ENCODE peak calls at places on chromosomes 6 and 20, in seven cellular contexts. F is endothelial cell; A is fibroblast of the conjunctiva; Q is effector CD4-positive, alpha-beta T cell; T is activated CD8-positive, alpha-beta memory T cell treated with anti-CD3 and anti-CD28 coated beads, Interleukin-2, amount 50 U/mL, for 4 hours; P is A549; I is activated gamma-delta T cell treated with Interleukin-2 at 50 U/mL for 16 hours. O is an unnamed sample.

GRCh38 chr6:111828799-111829198 is 44.5 kb downstream of the FYN start:
- DNase-seq in F (no peak), A (no peak), Q (no peak), T (no peak), P (no peak), I (no peak), O (no peak)

GRCh38 chr6:46199387-46199786 is 28.6 kb upstream of the ENPP5 start:
- DNase-seq in F (no peak), A (no peak), Q (no peak), T (no peak), P (no peak), I (no peak), O (no peak)

GRCh38 chr20:2296545-2297351 is 947 bp downstream of the TGM3 start:
- DNase-seq in F (no peak), A (no peak), Q (no peak), T (no peak), P (no peak), I (no peak), O (no peak)

GRCh38 chr6:18680842-18681241 is 293.7 kb downstream of the RNF144B start:
- DNase-seq in F (no peak), A (no peak), Q (no peak), T (no peak), P (no peak), I (no peak), O (no peak)

GRCh38 chr6:163872335-163872734 is 457.8 kb downstream of the QKI start:
- DNase-seq in F (no peak), A (peak), Q (no peak), T (no peak), P (no peak), I (no peak), O (no peak)

GRCh38 chr6:5435449-5435848 is 174.1 kb downstream of the FARS2 start:
- DNase-seq in F (no peak), A (no peak), Q (no peak), T (no peak), P (no peak), I (no peak), O (no peak)

GRCh38 chr20:36491901-36492617 is 49.3 kb upstream of the MYL9 start:
- DNase-seq in F (peak), A (no peak), Q (peak), T (peak), P (no peak), I (peak), O (peak)

GRCh38 chr6:107956586-107957164 is 1.3 kb downstream of the SEC63 start:
- DNase-seq in F (no peak), A (peak), Q (no peak), T (no peak), P (peak), I (no peak), O (no peak)

GRCh38 chr6:31897612-31898199 is at the start of gene EHMT2:
- DNase-seq in F (peak), A (peak), Q (peak), T (peak), P (peak), I (peak), O (peak)

GRCh38 chr6:101114703-101115102 is 233.6 kb upstream of the ASCC3 start:
- DNase-seq in F (peak), A (peak), Q (no peak), T (no peak), P (no peak), I (no peak), O (peak)

GRCh38 chr6:73712536-73712935 is 16.5 kb downstream of the CD109 start:
- DNase-seq in F (no peak), A (no peak), Q (no peak), T (no peak), P (no peak), I (no peak), O (no peak)

GRCh38 chr6:51619042-51619799 is 468.2 kb downstream of the PKHD1 start:
- DNase-seq in F (no peak), A (no peak), Q (no peak), T (no peak), P (no peak), I (no peak), O (no peak)

GRCh38 chr6:21323577-21323976 is 270.0 kb upstream of the SOX4 start:
- DNase-seq in F (no peak), A (no peak), Q (no peak), T (no peak), P (no peak), I (no peak), O (no peak)

GRCh38 chr20:2930538-2930937 is 57.3 kb downstream of the PTPRA start:
- DNase-seq in F (no peak), A (no peak), Q (no peak), T (no peak), P (no peak), I (no peak), O (no peak)

GRCh38 chr6:106056060-106056737 is 29.9 kb upstream of the PRDM1 start:
- DNase-seq in F (no peak), A (no peak), Q (peak), T (no peak), P (no peak), I (no peak), O (peak)

GRCh38 chr20:4161447-4162251 is 146.3 kb upstream of the RNF24 start:
- DNase-seq in F (no peak), A (no peak), Q (no peak), T (no peak), P (no peak), I (no peak), O (no peak)

GRCh38 chr6:158765509-158766068 is 53.6 kb downstream of the EZR start:
- DNase-seq in F (no peak), A (no peak), Q (no peak), T (no peak), P (no peak), I (no peak), O (no peak)

GRCh38 chr6:30763618-30764489 is 19.5 kb upstream of the IER3 start:
- DNase-seq in F (no peak), A (no peak), Q (no peak), T (no peak), P (no peak), I (no peak), O (no peak)

GRCh38 chr6:111781055-111781708 is 92.1 kb downstream of the FYN start:
- DNase-seq in F (no peak), A (peak), Q (no peak), T (no peak), P (no peak), I (no peak), O (no peak)

GRCh38 chr6:136324981-136325380 is 35.3 kb upstream of the BCLAF1 start:
- DNase-seq in F (no peak), A (no peak), Q (no peak), T (no peak), P (no peak), I (no peak), O (no peak)

GRCh38 chr6:125939026-125939425 is 17.5 kb upstream of the HINT3 start:
- DNase-seq in F (no peak), A (no peak), Q (no peak), T (no peak), P (no peak), I (no peak), O (no peak)

GRCh38 chr6:160048471-160048870 is 73.1 kb upstream of the SLC22A1 start:
- DNase-seq in F (no peak), A (no peak), Q (no peak), T (no peak), P (no peak), I (no peak), O (no peak)

GRCh38 chr6:139927236-139927635 is 552.8 kb upstream of the CITED2 start:
- DNase-seq in F (no peak), A (peak), Q (no peak), T (no peak), P (no peak), I (no peak), O (no peak)

GRCh38 chr6:132673376-132674094 is 14.6 kb upstream of the TAAR1 start:
- DNase-seq in F (no peak), A (no peak), Q (no peak), T (no peak), P (no peak), I (no peak), O (no peak)

GRCh38 chr6:80974579-80974978 is 777.9 kb downstream of the TENT5A start:
- DNase-seq in F (no peak), A (no peak), Q (no peak), T (no peak), P (no peak), I (no peak), O (no peak)